ENCODE peak calls at places on chromosomes 5 and 9, in nine cellular contexts. P, Z, G, Q, H, O, C, D and S are unnamed samples.

GRCh38 chr9:83425240-83425639 is 113.0 kb downstream of the FRMD3 start:
- DNase-seq in P (no peak), Z (no peak), G (no peak), Q (no peak), H (no peak), O (no peak), C (no peak), D (no peak), S (no peak)

GRCh38 chr9:98298476-98298875 is 43.0 kb upstream of the TBC1D2 start:
- DNase-seq in P (no peak), Z (no peak), G (no peak), Q (no peak), H (no peak), O (no peak), C (no peak), D (no peak), S (no peak)

GRCh38 chr5:54658014-54658413 is 140.5 kb downstream of the SNX18 start:
- DNase-seq in P (no peak), Z (no peak), G (no peak), Q (no peak), H (no peak), O (no peak), C (no peak), D (no peak), S (no peak)

GRCh38 chr5:78008356-78008967 is 232.3 kb upstream of the TBCA start:
- DNase-seq in P (no peak), Z (no peak), G (peak), Q (no peak), H (no peak), O (peak), C (peak), D (peak), S (no peak)

GRCh38 chr5:178622679-178623247 is 4.1 kb downstream of the CLK4 start:
- DNase-seq in P (no peak), Z (no peak), G (no peak), Q (no peak), H (no peak), O (no peak), C (no peak), D (no peak), S (no peak)

GRCh38 chr5:168167338-168167737 is 124.1 kb upstream of the WWC1 start:
- DNase-seq in P (no peak), Z (no peak), G (no peak), Q (no peak), H (no peak), O (no peak), C (no peak), D (no peak), S (no peak)

GRCh38 chr9:6096821-6097220 is 81.4 kb upstream of the RANBP6 start:
- DNase-seq in P (no peak), Z (no peak), G (no peak), Q (no peak), H (no peak), O (no peak), C (no peak), D (peak), S (no peak)

GRCh38 chr9:75027187-75028107 is 646 bp downstream of the CARNMT1 start:
- DNase-seq in P (no peak), Z (peak), G (peak), Q (peak), H (peak), O (peak), C (no peak), D (peak), S (no peak)

GRCh38 chr5:175094461-175094860 is 349.5 kb downstream of the DRD1 start:
- DNase-seq in P (no peak), Z (no peak), G (no peak), Q (no peak), H (no peak), O (no peak), C (no peak), D (no peak), S (no peak)